ENCODE peak calls at places on chromosomes 7 and 10, in seven cellular contexts. One of them, this sample, is unnamed.

GRCh38 chr10:95756061-95756751 is at the start of gene ENTPD1:
- DNase-seq in amniotic epithelial cell: no peak
- DNase-seq in NCI-H1694: no peak
- DNase-seq in left colon: no peak
- DNase-seq in HTR-8/SVneo: no peak
- DNase-seq in AG04449: peak
- DNase-seq in brain microvascular endothelial cell: peak
- DNase-seq in this sample: no peak

GRCh38 chr10:77498210-77498609 is 139.4 kb downstream of the KCNMA1 start:
- DNase-seq in AG04449: no peak
- DNase-seq in brain microvascular endothelial cell: no peak
- DNase-seq in HTR-8/SVneo: no peak
- DNase-seq in left colon: no peak
- DNase-seq in amniotic epithelial cell: no peak
- DNase-seq in NCI-H1694: no peak
- DNase-seq in this sample: no peak

GRCh38 chr10:10589540-10589939 is 428.1 kb upstream of the CELF2 start:
- DNase-seq in AG04449: peak
- DNase-seq in amniotic epithelial cell: peak
- DNase-seq in NCI-H1694: no peak
- DNase-seq in brain microvascular endothelial cell: peak
- DNase-seq in left colon: no peak
- DNase-seq in HTR-8/SVneo: peak
- DNase-seq in this sample: peak

GRCh38 chr10:76939862-76940495 is 697.6 kb downstream of the KCNMA1 start:
- DNase-seq in HTR-8/SVneo: no peak
- DNase-seq in amniotic epithelial cell: no peak
- DNase-seq in NCI-H1694: peak
- DNase-seq in left colon: no peak
- DNase-seq in AG04449: no peak
- DNase-seq in brain microvascular endothelial cell: no peak
- DNase-seq in this sample: no peak

GRCh38 chr7:77205706-77206105 is 6.1 kb upstream of the FGL2 start:
- DNase-seq in amniotic epithelial cell: no peak
- DNase-seq in AG04449: no peak
- DNase-seq in left colon: no peak
- DNase-seq in NCI-H1694: no peak
- DNase-seq in HTR-8/SVneo: no peak
- DNase-seq in brain microvascular endothelial cell: no peak
- DNase-seq in this sample: no peak

GRCh38 chr10:124715479-124715878 is 28.7 kb downstream of the FAM53B start:
- DNase-seq in left colon: no peak
- DNase-seq in amniotic epithelial cell: no peak
- DNase-seq in brain microvascular endothelial cell: no peak
- DNase-seq in AG04449: no peak
- DNase-seq in HTR-8/SVneo: no peak
- DNase-seq in NCI-H1694: no peak
- DNase-seq in this sample: no peak

GRCh38 chr7:74355091-74355490 is 65.9 kb downstream of the CLIP2 start:
- DNase-seq in HTR-8/SVneo: peak
- DNase-seq in amniotic epithelial cell: peak
- DNase-seq in AG04449: no peak
- DNase-seq in brain microvascular endothelial cell: peak
- DNase-seq in NCI-H1694: no peak
- DNase-seq in left colon: no peak
- DNase-seq in this sample: peak

GRCh38 chr10:97623277-97623676 is 10.0 kb downstream of the MORN4 start:
- DNase-seq in AG04449: no peak
- DNase-seq in NCI-H1694: no peak
- DNase-seq in left colon: no peak
- DNase-seq in amniotic epithelial cell: no peak
- DNase-seq in brain microvascular endothelial cell: no peak
- DNase-seq in HTR-8/SVneo: no peak
- DNase-seq in this sample: no peak

GRCh38 chr7:128381161-128381821 is 19.8 kb upstream of the PRRT4 start:
- DNase-seq in HTR-8/SVneo: no peak
- DNase-seq in amniotic epithelial cell: no peak
- DNase-seq in left colon: no peak
- DNase-seq in AG04449: no peak
- DNase-seq in brain microvascular endothelial cell: no peak
- DNase-seq in NCI-H1694: peak
- DNase-seq in this sample: no peak

GRCh38 chr7:37284805-37285211 is 163.9 kb downstream of the ELMO1 start:
- DNase-seq in brain microvascular endothelial cell: peak
- DNase-seq in NCI-H1694: peak
- DNase-seq in HTR-8/SVneo: peak
- DNase-seq in AG04449: no peak
- DNase-seq in left colon: no peak
- DNase-seq in amniotic epithelial cell: no peak
- DNase-seq in this sample: peak

GRCh38 chr7:154253810-154254209 is 201.6 kb downstream of the DPP6 start:
- DNase-seq in brain microvascular endothelial cell: no peak
- DNase-seq in AG04449: no peak
- DNase-seq in HTR-8/SVneo: no peak
- DNase-seq in NCI-H1694: no peak
- DNase-seq in left colon: no peak
- DNase-seq in amniotic epithelial cell: no peak
- DNase-seq in this sample: no peak

GRCh38 chr10:73467210-73467609 is 28.6 kb downstream of the PPP3CB start:
- DNase-seq in HTR-8/SVneo: no peak
- DNase-seq in amniotic epithelial cell: no peak
- DNase-seq in brain microvascular endothelial cell: no peak
- DNase-seq in left colon: no peak
- DNase-seq in NCI-H1694: no peak
- DNase-seq in AG04449: no peak
- DNase-seq in this sample: no peak

GRCh38 chr7:27191716-27192545 is 6.9 kb upstream of the HOXA11 start:
- DNase-seq in amniotic epithelial cell: no peak
- DNase-seq in AG04449: no peak
- DNase-seq in HTR-8/SVneo: no peak
- DNase-seq in NCI-H1694: no peak
- DNase-seq in brain microvascular endothelial cell: no peak
- DNase-seq in left colon: peak
- DNase-seq in this sample: no peak

GRCh38 chr7:102472126-102473041 is 6.3 kb downstream of the POLR2J start:
- DNase-seq in HTR-8/SVneo: no peak
- DNase-seq in NCI-H1694: no peak
- DNase-seq in left colon: peak
- DNase-seq in AG04449: no peak
- DNase-seq in amniotic epithelial cell: no peak
- DNase-seq in brain microvascular endothelial cell: no peak
- DNase-seq in this sample: no peak

GRCh38 chr7:114889646-114890285 is 32.1 kb upstream of the MDFIC start:
- DNase-seq in brain microvascular endothelial cell: peak
- DNase-seq in NCI-H1694: no peak
- DNase-seq in HTR-8/SVneo: peak
- DNase-seq in left colon: no peak
- DNase-seq in AG04449: peak
- DNase-seq in amniotic epithelial cell: peak
- DNase-seq in this sample: peak

GRCh38 chr7:77348371-77348813 is 67.8 kb downstream of the GSAP start:
- DNase-seq in HTR-8/SVneo: peak
- DNase-seq in AG04449: no peak
- DNase-seq in amniotic epithelial cell: peak
- DNase-seq in brain microvascular endothelial cell: peak
- DNase-seq in left colon: no peak
- DNase-seq in NCI-H1694: no peak
- DNase-seq in this sample: peak

GRCh38 chr7:30252885-30253795 is 31.3 kb upstream of the ZNRF2 start:
- DNase-seq in NCI-H1694: no peak
- DNase-seq in amniotic epithelial cell: peak
- DNase-seq in brain microvascular endothelial cell: peak
- DNase-seq in left colon: peak
- DNase-seq in AG04449: no peak
- DNase-seq in HTR-8/SVneo: peak
- DNase-seq in this sample: no peak

GRCh38 chr10:73814896-73815718 is 3.7 kb upstream of the NDST2 start:
- DNase-seq in HTR-8/SVneo: peak
- DNase-seq in left colon: no peak
- DNase-seq in AG04449: no peak
- DNase-seq in brain microvascular endothelial cell: no peak
- DNase-seq in NCI-H1694: no peak
- DNase-seq in amniotic epithelial cell: no peak
- DNase-seq in this sample: no peak

This sample was measured in dermis microvascular lymphatic vessel endothelial cell.